ENCODE peak calls at places on chromosome 20, in nine cellular contexts. One of them, this sample, is unnamed.

GRCh38 chr20:23869520-23869919 is 10.0 kb downstream of the CST5 start:
- DNase-seq in AG10803: no peak
- DNase-seq in epithelial cell of esophagus: no peak
- DNase-seq in cardiac fibroblast: no peak
- DNase-seq in lower lobe of right lung: no peak
- DNase-seq in GM13977: no peak
- DNase-seq in AG04449: no peak
- DNase-seq in fibroblast of lung: no peak
- DNase-seq in endothelial cell: no peak
- DNase-seq in this sample: no peak

GRCh38 chr20:34045294-34045693 is 51.6 kb downstream of the RALY start:
- DNase-seq in AG04449: no peak
- DNase-seq in endothelial cell: no peak
- DNase-seq in GM13977: no peak
- DNase-seq in cardiac fibroblast: peak; percentile 38
- DNase-seq in AG10803: no peak
- DNase-seq in lower lobe of right lung: no peak
- DNase-seq in fibroblast of lung: peak; percentile 29
- DNase-seq in epithelial cell of esophagus: peak; percentile 30
- DNase-seq in this sample: no peak

GRCh38 chr20:35316086-35316485 is 23.9 kb upstream of the FAM83C start:
- DNase-seq in AG04449: no peak
- DNase-seq in fibroblast of lung: no peak
- DNase-seq in lower lobe of right lung: no peak
- DNase-seq in AG10803: no peak
- DNase-seq in epithelial cell of esophagus: no peak
- DNase-seq in cardiac fibroblast: no peak
- DNase-seq in GM13977: no peak
- DNase-seq in endothelial cell: no peak
- DNase-seq in this sample: no peak

GRCh38 chr20:41664584-41664983 is 46.4 kb upstream of the CHD6 start:
- DNase-seq in epithelial cell of esophagus: no peak
- DNase-seq in AG04449: no peak
- DNase-seq in lower lobe of right lung: no peak
- DNase-seq in AG10803: peak; percentile 6
- DNase-seq in endothelial cell: no peak
- DNase-seq in cardiac fibroblast: peak; percentile 55
- DNase-seq in GM13977: no peak
- DNase-seq in fibroblast of lung: peak; percentile 11
- DNase-seq in this sample: peak; percentile 20

GRCh38 chr20:41080866-41081265 is 52.2 kb downstream of the TOP1 start:
- DNase-seq in endothelial cell: no peak
- DNase-seq in fibroblast of lung: peak; percentile 36
- DNase-seq in GM13977: no peak
- DNase-seq in AG10803: no peak
- DNase-seq in epithelial cell of esophagus: no peak
- DNase-seq in lower lobe of right lung: no peak
- DNase-seq in AG04449: no peak
- DNase-seq in cardiac fibroblast: peak; percentile 67
- DNase-seq in this sample: no peak

GRCh38 chr20:63346131-63347080 is 14.7 kb downstream of the CHRNA4 start:
- DNase-seq in GM13977: no peak
- DNase-seq in lower lobe of right lung: no peak
- DNase-seq in endothelial cell: no peak
- DNase-seq in fibroblast of lung: no peak
- DNase-seq in AG04449: no peak
- DNase-seq in epithelial cell of esophagus: no peak
- DNase-seq in AG10803: no peak
- DNase-seq in cardiac fibroblast: no peak
- DNase-seq in this sample: no peak

GRCh38 chr20:57911512-57912226 is 201.9 kb upstream of the PMEPA1 start:
- DNase-seq in lower lobe of right lung: no peak
- DNase-seq in AG04449: no peak
- DNase-seq in endothelial cell: no peak
- DNase-seq in AG10803: no peak
- DNase-seq in GM13977: no peak
- DNase-seq in fibroblast of lung: no peak
- DNase-seq in cardiac fibroblast: no peak
- DNase-seq in epithelial cell of esophagus: no peak
- DNase-seq in this sample: no peak

GRCh38 chr20:63501818-63502670 is 3.2 kb upstream of the EEF1A2 start:
- DNase-seq in GM13977: no peak
- DNase-seq in AG04449: no peak
- DNase-seq in AG10803: no peak
- DNase-seq in lower lobe of right lung: no peak
- DNase-seq in endothelial cell: no peak
- DNase-seq in cardiac fibroblast: no peak
- DNase-seq in fibroblast of lung: no peak
- DNase-seq in epithelial cell of esophagus: peak; percentile 26
- DNase-seq in this sample: peak; percentile 12

GRCh38 chr20:45959126-45959525 is 12.9 kb downstream of the ZNF335 start:
- DNase-seq in AG04449: no peak
- DNase-seq in endothelial cell: no peak
- DNase-seq in GM13977: no peak
- DNase-seq in AG10803: no peak
- DNase-seq in fibroblast of lung: no peak
- DNase-seq in lower lobe of right lung: peak; percentile 34
- DNase-seq in epithelial cell of esophagus: no peak
- DNase-seq in cardiac fibroblast: no peak
- DNase-seq in this sample: peak; percentile 35

DNA sequence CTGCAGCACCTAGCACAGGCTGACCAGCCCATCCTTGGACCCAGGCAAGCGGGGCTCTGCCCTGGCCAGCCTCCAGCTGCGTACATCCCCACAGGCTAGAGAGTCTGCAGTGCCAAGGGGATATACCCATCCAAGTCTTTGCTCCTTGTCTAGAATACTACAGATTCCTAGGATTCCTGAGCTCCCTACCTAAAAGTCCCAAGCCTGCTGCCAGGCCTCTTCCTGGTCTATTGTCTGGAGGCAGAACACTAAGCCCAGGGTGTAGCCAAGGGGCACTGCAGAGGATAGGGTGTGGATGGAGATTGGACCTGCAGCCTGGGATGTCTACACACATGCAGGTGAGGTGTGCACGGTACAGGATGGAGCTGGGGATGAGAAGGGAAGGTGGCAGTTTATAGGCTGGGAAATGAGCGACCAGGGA is 90.0 kb upstream of the SIRPA start:
- DNase-seq in endothelial cell: no peak
- DNase-seq in fibroblast of lung: no peak
- DNase-seq in lower lobe of right lung: no peak
- DNase-seq in GM13977: no peak
- DNase-seq in cardiac fibroblast: no peak
- DNase-seq in epithelial cell of esophagus: peak; percentile 30
- DNase-seq in AG10803: peak; percentile 36
- DNase-seq in AG04449: no peak
- DNase-seq in this sample: no peak
- TF ChIP-seq CTCF in endothelial cell: no peak
- TF ChIP-seq CTCF in fibroblast of lung: no peak
- TF ChIP-seq CTCF in lower lobe of right lung: no peak
- TF ChIP-seq CTCF in GM13977: no peak
- TF ChIP-seq CTCF in cardiac fibroblast: no peak
- TF ChIP-seq CTCF in epithelial cell of esophagus: no peak
- TF ChIP-seq CTCF in AG10803: no peak
- TF ChIP-seq CTCF in AG04449: no peak
- TF ChIP-seq CTCF in this sample: no peak

GRCh38 chr20:31595654-31596411 is 9.3 kb upstream of the ID1 start:
- DNase-seq in AG04449: no peak
- DNase-seq in epithelial cell of esophagus: peak; percentile 53
- DNase-seq in fibroblast of lung: peak; percentile 99
- DNase-seq in GM13977: no peak
- DNase-seq in lower lobe of right lung: peak; percentile 90
- DNase-seq in AG10803: peak; percentile 97
- DNase-seq in endothelial cell: no peak
- DNase-seq in cardiac fibroblast: peak; percentile 88
- DNase-seq in this sample: no peak
- TF ChIP-seq CTCF in AG04449: no peak
- TF ChIP-seq CTCF in epithelial cell of esophagus: no peak
- TF ChIP-seq CTCF in fibroblast of lung: no peak
- TF ChIP-seq CTCF in GM13977: no peak
- TF ChIP-seq CTCF in lower lobe of right lung: no peak
- TF ChIP-seq CTCF in AG10803: no peak
- TF ChIP-seq CTCF in endothelial cell: no peak
- TF ChIP-seq CTCF in cardiac fibroblast: no peak
- TF ChIP-seq CTCF in this sample: no peak

GRCh38 chr20:44848254-44849015 is 37.1 kb upstream of the YWHAB start:
- DNase-seq in lower lobe of right lung: no peak
- DNase-seq in fibroblast of lung: no peak
- DNase-seq in AG10803: no peak
- DNase-seq in AG04449: no peak
- DNase-seq in cardiac fibroblast: no peak
- DNase-seq in GM13977: no peak
- DNase-seq in endothelial cell: no peak
- DNase-seq in epithelial cell of esophagus: no peak
- DNase-seq in this sample: peak; percentile 38

GRCh38 chr20:44850883-44851282 is 34.6 kb upstream of the YWHAB start:
- DNase-seq in AG04449: no peak
- DNase-seq in epithelial cell of esophagus: no peak
- DNase-seq in AG10803: no peak
- DNase-seq in GM13977: no peak
- DNase-seq in fibroblast of lung: no peak
- DNase-seq in cardiac fibroblast: no peak
- DNase-seq in lower lobe of right lung: no peak
- DNase-seq in endothelial cell: no peak
- DNase-seq in this sample: no peak

GRCh38 chr20:44850272-44850671 is 35.2 kb upstream of the YWHAB start:
- DNase-seq in fibroblast of lung: no peak
- DNase-seq in lower lobe of right lung: no peak
- DNase-seq in cardiac fibroblast: no peak
- DNase-seq in AG10803: no peak
- DNase-seq in AG04449: no peak
- DNase-seq in GM13977: no peak
- DNase-seq in epithelial cell of esophagus: no peak
- DNase-seq in endothelial cell: no peak
- DNase-seq in this sample: no peak

GRCh38 chr20:44849712-44850111 is 35.8 kb upstream of the YWHAB start:
- DNase-seq in epithelial cell of esophagus: no peak
- DNase-seq in GM13977: no peak
- DNase-seq in endothelial cell: no peak
- DNase-seq in AG04449: no peak
- DNase-seq in AG10803: no peak
- DNase-seq in fibroblast of lung: no peak
- DNase-seq in lower lobe of right lung: no peak
- DNase-seq in cardiac fibroblast: no peak
- DNase-seq in this sample: no peak

DNA sequence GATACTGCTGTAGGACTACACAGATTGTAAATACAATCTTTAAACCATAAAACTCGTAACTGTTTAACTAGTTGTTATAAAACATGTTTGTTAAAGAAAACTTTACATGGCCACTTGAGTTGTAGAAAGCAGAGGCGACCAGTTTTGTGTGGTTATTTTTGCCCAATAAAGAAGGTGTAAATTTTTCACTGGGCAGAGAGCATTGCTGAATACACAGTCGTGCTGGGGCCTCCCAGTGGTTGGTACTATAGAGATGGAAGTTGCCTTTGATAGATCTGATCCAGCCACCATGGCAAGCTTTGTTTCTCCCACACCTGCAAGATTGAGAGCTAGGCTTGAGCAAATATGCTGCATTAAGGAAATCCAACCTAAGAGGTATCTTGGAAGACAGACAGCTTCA is 34.0 kb upstream of the YWHAB start:
- DNase-seq in AG10803: no peak
- DNase-seq in AG04449: no peak
- DNase-seq in fibroblast of lung: no peak
- DNase-seq in epithelial cell of esophagus: no peak
- DNase-seq in cardiac fibroblast: no peak
- DNase-seq in GM13977: no peak
- DNase-seq in lower lobe of right lung: no peak
- DNase-seq in endothelial cell: no peak
- DNase-seq in this sample: no peak
- TF ChIP-seq CTCF in AG10803: no peak
- TF ChIP-seq CTCF in AG04449: no peak
- TF ChIP-seq CTCF in fibroblast of lung: no peak
- TF ChIP-seq CTCF in epithelial cell of esophagus: no peak
- TF ChIP-seq CTCF in cardiac fibroblast: no peak
- TF ChIP-seq CTCF in GM13977: no peak
- TF ChIP-seq CTCF in lower lobe of right lung: no peak
- TF ChIP-seq CTCF in endothelial cell: no peak
- TF ChIP-seq CTCF in this sample: no peak

GRCh38 chr20:7379206-7379605 is 561.1 kb downstream of the HAO1 start:
- DNase-seq in endothelial cell: no peak
- DNase-seq in epithelial cell of esophagus: no peak
- DNase-seq in cardiac fibroblast: no peak
- DNase-seq in AG04449: no peak
- DNase-seq in lower lobe of right lung: no peak
- DNase-seq in GM13977: no peak
- DNase-seq in AG10803: no peak
- DNase-seq in fibroblast of lung: no peak
- DNase-seq in this sample: no peak

GRCh38 chr20:7383218-7383617 is 557.0 kb downstream of the HAO1 start:
- DNase-seq in endothelial cell: no peak
- DNase-seq in AG10803: no peak
- DNase-seq in lower lobe of right lung: no peak
- DNase-seq in fibroblast of lung: no peak
- DNase-seq in epithelial cell of esophagus: no peak
- DNase-seq in AG04449: no peak
- DNase-seq in cardiac fibroblast: no peak
- DNase-seq in GM13977: no peak
- DNase-seq in this sample: no peak

GRCh38 chr20:7375905-7376304 is 564.4 kb downstream of the HAO1 start:
- DNase-seq in AG04449: no peak
- DNase-seq in AG10803: no peak
- DNase-seq in cardiac fibroblast: peak; percentile 65
- DNase-seq in endothelial cell: no peak
- DNase-seq in epithelial cell of esophagus: peak; percentile 48
- DNase-seq in lower lobe of right lung: no peak
- DNase-seq in fibroblast of lung: peak; percentile 51
- DNase-seq in GM13977: no peak
- DNase-seq in this sample: peak; percentile 39

DNA sequence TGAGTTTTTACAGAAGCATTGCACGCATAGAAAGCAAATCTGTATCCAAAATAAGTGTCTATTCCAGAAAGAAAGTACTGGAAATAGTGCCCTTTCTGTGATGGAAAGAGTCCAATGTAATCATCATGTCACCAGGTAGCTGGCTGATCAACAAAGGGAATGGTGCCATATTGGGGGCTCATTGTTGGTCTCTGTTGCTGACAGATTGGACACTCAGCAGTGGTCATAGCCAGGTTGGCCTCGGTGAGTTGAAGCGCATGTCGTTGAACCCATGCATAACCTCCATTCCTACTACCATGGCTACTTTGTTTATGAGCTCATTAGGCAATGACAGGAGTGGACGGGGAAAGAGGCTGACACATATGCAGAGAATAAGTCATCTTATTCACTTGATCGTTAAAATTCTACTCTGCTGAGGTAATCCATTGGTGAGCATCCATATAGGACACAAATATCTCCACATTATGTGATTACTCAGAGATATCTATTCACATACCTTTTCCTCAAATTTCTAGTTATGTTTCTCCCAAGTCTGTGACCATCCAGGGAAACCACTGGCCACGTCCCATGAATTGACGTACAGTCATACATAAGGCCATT is 560.5 kb downstream of the HAO1 start:
- DNase-seq in lower lobe of right lung: no peak
- DNase-seq in AG10803: peak; percentile 24
- DNase-seq in AG04449: no peak
- DNase-seq in endothelial cell: no peak
- DNase-seq in GM13977: no peak
- DNase-seq in epithelial cell of esophagus: peak; percentile 10
- DNase-seq in fibroblast of lung: no peak
- DNase-seq in cardiac fibroblast: peak; percentile 12
- DNase-seq in this sample: no peak
- TF ChIP-seq CTCF in lower lobe of right lung: no peak
- TF ChIP-seq CTCF in AG10803: no peak
- TF ChIP-seq CTCF in AG04449: no peak
- TF ChIP-seq CTCF in endothelial cell: no peak
- TF ChIP-seq CTCF in GM13977: no peak
- TF ChIP-seq CTCF in epithelial cell of esophagus: no peak
- TF ChIP-seq CTCF in fibroblast of lung: no peak
- TF ChIP-seq CTCF in cardiac fibroblast: no peak
- TF ChIP-seq CTCF in this sample: no peak

GRCh38 chr20:49323622-49324238 is 45.9 kb upstream of the ZNFX1 start:
- DNase-seq in endothelial cell: peak; percentile 42
- DNase-seq in AG04449: no peak
- DNase-seq in fibroblast of lung: peak; percentile 62
- DNase-seq in GM13977: peak; percentile 34
- DNase-seq in epithelial cell of esophagus: peak; percentile 82
- DNase-seq in cardiac fibroblast: peak; percentile 92
- DNase-seq in lower lobe of right lung: no peak
- DNase-seq in AG10803: peak; percentile 86
- DNase-seq in this sample: peak; percentile 80
- TF ChIP-seq CTCF in endothelial cell: no peak
- TF ChIP-seq CTCF in AG04449: peak; percentile 44
- TF ChIP-seq CTCF in fibroblast of lung: peak; percentile 49
- TF ChIP-seq CTCF in GM13977: peak; percentile 34
- TF ChIP-seq CTCF in epithelial cell of esophagus: peak; percentile 60
- TF ChIP-seq CTCF in cardiac fibroblast: peak; percentile 46
- TF ChIP-seq CTCF in lower lobe of right lung: peak; percentile 25
- TF ChIP-seq CTCF in AG10803: peak; percentile 71
- TF ChIP-seq CTCF in this sample: peak; percentile 61